ENCODE peak calls at places on chromosome 12, in eight cellular contexts. I, L, D, W, X, S, R and E are unnamed samples.

GRCh38 chr12:104201238-104202001 is 14.2 kb upstream of the TXNRD1 start:
- DNase-seq in I (peak; percentile 65), L (no peak), D (peak; percentile 35), W (peak; percentile 50), X (peak; percentile 81), S (peak; percentile 75), R (peak; percentile 70), E (peak; percentile 47)

GRCh38 chr12:57214398-57214781 is 2.2 kb upstream of the NXPH4 start:
- DNase-seq in I (peak; percentile 64), L (peak; percentile 80), D (peak; percentile 80), W (peak; percentile 71), X (peak; percentile 82), S (peak; percentile 52), R (peak; percentile 75), E (peak; percentile 64)

GRCh38 chr12:54653025-54653424 is 4.9 kb upstream of the DCD start:
- DNase-seq in I (no peak), L (no peak), D (no peak), W (no peak), X (no peak), S (no peak), R (no peak), E (no peak)

GRCh38 chr12:26153421-26154154 is 28.8 kb upstream of the BHLHE41 start:
- DNase-seq in I (no peak), L (no peak), D (no peak), W (no peak), X (no peak), S (peak; percentile 86), R (peak; percentile 97), E (no peak)

GRCh38 chr12:15646586-15646985 is 142.6 kb downstream of the EPS8 start:
- DNase-seq in I (no peak), L (no peak), D (no peak), W (no peak), X (no peak), S (no peak), R (no peak), E (no peak)

GRCh38 chr12:102197789-102198188 is at the start of gene PMCH:
- DNase-seq in I (no peak), L (no peak), D (no peak), W (no peak), X (no peak), S (no peak), R (peak; percentile 43), E (no peak)

GRCh38 chr12:102504280-102504679 is 23.9 kb upstream of the IGF1 start:
- DNase-seq in I (no peak), L (no peak), D (no peak), W (no peak), X (no peak), S (no peak), R (no peak), E (no peak)

GRCh38 chr12:117733292-117733805 is 235.4 kb downstream of the KSR2 start:
- DNase-seq in I (no peak), L (no peak), D (no peak), W (no peak), X (no peak), S (no peak), R (no peak), E (no peak)

GRCh38 chr12:63930971-63931370 is 86.5 kb downstream of the SRGAP1 start:
- DNase-seq in I (no peak), L (no peak), D (no peak), W (no peak), X (no peak), S (peak; percentile 63), R (peak; percentile 91), E (no peak)

GRCh38 chr12:68884251-68884650 is 48.7 kb downstream of the CPM start:
- DNase-seq in I (no peak), L (no peak), D (no peak), W (no peak), X (no peak), S (no peak), R (no peak), E (no peak)

GRCh38 chr12:6872073-6873048 is 742 bp downstream of the SPSB2 start:
- DNase-seq in I (peak; percentile 82), L (peak; percentile 93), D (peak; percentile 21), W (peak; percentile 74), X (peak; percentile 82), S (peak; percentile 84), R (peak; percentile 89), E (peak; percentile 90)

GRCh38 chr12:111268738-111269572 is 99.9 kb downstream of the PHETA1 start:
- DNase-seq in I (no peak), L (no peak), D (peak; percentile 3), W (no peak), X (peak; percentile 75), S (no peak), R (peak; percentile 22), E (no peak)

GRCh38 chr12:102067574-102068258 is 5.9 kb upstream of the WASHC3 start:
- DNase-seq in I (no peak), L (no peak), D (no peak), W (no peak), X (no peak), S (peak; percentile 37), R (peak; percentile 84), E (no peak)

GRCh38 chr12:121740847-121741246 is 28.3 kb downstream of the TMEM120B start:
- DNase-seq in I (no peak), L (no peak), D (no peak), W (no peak), X (no peak), S (no peak), R (no peak), E (no peak)

GRCh38 chr12:125089083-125089482 is 23.8 kb downstream of the AACS start:
- DNase-seq in I (no peak), L (no peak), D (no peak), W (no peak), X (peak; percentile 69), S (no peak), R (no peak), E (no peak)

GRCh38 chr12:110937104-110937641 is 16.8 kb upstream of the MYL2 start:
- DNase-seq in I (peak; percentile 16), L (peak; percentile 77), D (peak; percentile 75), W (peak; percentile 42), X (peak; percentile 82), S (peak; percentile 67), R (peak; percentile 66), E (peak; percentile 67)

GRCh38 chr12:19035552-19035951 is 94.0 kb upstream of the PLEKHA5 start:
- DNase-seq in I (no peak), L (no peak), D (no peak), W (no peak), X (no peak), S (peak; percentile 52), R (peak; percentile 82), E (no peak)

GRCh38 chr12:102548543-102548942 is 68.2 kb upstream of the IGF1 start:
- DNase-seq in I (no peak), L (peak; percentile 61), D (no peak), W (no peak), X (no peak), S (no peak), R (no peak), E (peak; percentile 15)

GRCh38 chr12:121446760-121447159 is 46.8 kb downstream of the RNF34 start:
- DNase-seq in I (no peak), L (no peak), D (no peak), W (no peak), X (no peak), S (no peak), R (peak; percentile 44), E (no peak)

GRCh38 chr12:75208851-75209781 is 523 bp downstream of the KCNC2 start:
- DNase-seq in I (no peak), L (no peak), D (peak; percentile 27), W (no peak), X (peak; percentile 76), S (peak; percentile 27), R (peak; percentile 51), E (no peak)

GRCh38 chr12:58069268-58069967 is 128.1 kb downstream of the ATP23 start:
- DNase-seq in I (no peak), L (no peak), D (no peak), W (no peak), X (no peak), S (no peak), R (peak; percentile 69), E (no peak)

GRCh38 chr12:101490286-101490920 is 15.3 kb downstream of the SPIC start:
- DNase-seq in I (no peak), L (no peak), D (peak; percentile 14), W (peak; percentile 29), X (peak; percentile 63), S (no peak), R (peak; percentile 4), E (peak; percentile 5)